ENCODE peak calls at places on chromosomes 2 and 18, in eight cellular contexts. H is pancreas, J is sigmoid colon, Y is transverse colon, S is tibial artery, G is colonic mucosa, C is PC-3, D is SK-N-SH. Q is an unnamed sample.

GRCh38 chr2:111005307-111005706 is 115.4 kb upstream of the BCL2L11 start:
- DNase-seq in H (no peak), J (no peak), Y (no peak), S (no peak), G (no peak), C (no peak), D (no peak), Q (no peak)

GRCh38 chr2:219983836-219984235 is 356.4 kb downstream of the SLC4A3 start:
- DNase-seq in H (no peak), J (no peak), Y (no peak), S (no peak), G (no peak), C (no peak), D (no peak), Q (no peak)

GRCh38 chr2:184579226-184579625 is 19.1 kb upstream of the ZNF804A start:
- DNase-seq in H (no peak), J (no peak), Y (no peak), S (no peak), G (no peak), C (no peak), D (no peak), Q (no peak)

GRCh38 chr18:58194028-58194427 is 150.0 kb downstream of the NEDD4L start:
- DNase-seq in H (no peak), J (no peak), Y (no peak), S (no peak), G (peak; percentile 23), C (peak; percentile 6), D (peak; percentile 57), Q (peak; percentile 40)

GRCh38 chr2:204010611-204011560 is 74.3 kb downstream of the ICOS start:
- DNase-seq in H (no peak), J (no peak), Y (no peak), S (no peak), G (no peak), C (peak; percentile 41), D (no peak), Q (no peak)

GRCh38 chr2:201532686-201533304 is 81.3 kb downstream of the STRADB start:
- DNase-seq in H (no peak), J (no peak), Y (no peak), S (no peak), G (no peak), C (peak; percentile 95), D (no peak), Q (no peak)

GRCh38 chr2:169693344-169693743 is 861 bp downstream of the CFAP210 start:
- DNase-seq in H (no peak), J (no peak), Y (no peak), S (no peak), G (no peak), C (peak; percentile 19), D (peak; percentile 64), Q (no peak)

GRCh38 chr2:37623971-37624897 is 47.2 kb downstream of the CDC42EP3 start:
- DNase-seq in H (no peak), J (no peak), Y (no peak), S (no peak), G (no peak), C (peak; percentile 52), D (no peak), Q (no peak)

GRCh38 chr18:8469793-8470192 is 139.4 kb upstream of the RAB12 start:
- DNase-seq in H (no peak), J (no peak), Y (no peak), S (no peak), G (no peak), C (no peak), D (no peak), Q (no peak)

GRCh38 chr2:25558262-25558661 is 115.1 kb downstream of the DTNB start:
- DNase-seq in H (no peak), J (no peak), Y (no peak), S (no peak), G (no peak), C (peak; percentile 62), D (no peak), Q (no peak)

GRCh38 chr2:192952254-192952653 is 757.5 kb upstream of the TMEFF2 start:
- DNase-seq in H (no peak), J (no peak), Y (no peak), S (no peak), G (no peak), C (no peak), D (no peak), Q (no peak)

GRCh38 chr2:192194866-192195547 is at the start of gene TMEFF2:
- DNase-seq in H (peak; percentile 83), J (peak; percentile 74), Y (peak; percentile 16), S (peak; percentile 66), G (peak; percentile 44), C (peak; percentile 43), D (peak; percentile 98), Q (peak; percentile 49)

GRCh38 chr2:12131975-12132374 is 385.5 kb downstream of the LPIN1 start:
- DNase-seq in H (no peak), J (no peak), Y (no peak), S (no peak), G (no peak), C (peak; percentile 24), D (no peak), Q (no peak)

GRCh38 chr2:224173210-224173609 is 134.1 kb upstream of the SERPINE2 start:
- DNase-seq in H (no peak), J (no peak), Y (no peak), S (no peak), G (no peak), C (no peak), D (no peak), Q (no peak)

GRCh38 chr2:239919779-239920545 is 105.2 kb downstream of the NDUFA10 start:
- DNase-seq in H (no peak), J (no peak), Y (no peak), S (no peak), G (no peak), C (no peak), D (no peak), Q (no peak)

GRCh38 chr2:239917957-239918481 is 107.1 kb downstream of the NDUFA10 start:
- DNase-seq in H (no peak), J (no peak), Y (no peak), S (peak; percentile 25), G (peak; percentile 6), C (no peak), D (no peak), Q (no peak)

GRCh38 chr2:239920616-239921365 is 104.4 kb downstream of the NDUFA10 start:
- DNase-seq in H (no peak), J (no peak), Y (no peak), S (peak; percentile 48), G (peak; percentile 9), C (no peak), D (no peak), Q (no peak)

GRCh38 chr2:239918749-239919148 is 106.4 kb downstream of the NDUFA10 start:
- DNase-seq in H (no peak), J (no peak), Y (no peak), S (no peak), G (peak; percentile 6), C (no peak), D (no peak), Q (no peak)

DNA sequence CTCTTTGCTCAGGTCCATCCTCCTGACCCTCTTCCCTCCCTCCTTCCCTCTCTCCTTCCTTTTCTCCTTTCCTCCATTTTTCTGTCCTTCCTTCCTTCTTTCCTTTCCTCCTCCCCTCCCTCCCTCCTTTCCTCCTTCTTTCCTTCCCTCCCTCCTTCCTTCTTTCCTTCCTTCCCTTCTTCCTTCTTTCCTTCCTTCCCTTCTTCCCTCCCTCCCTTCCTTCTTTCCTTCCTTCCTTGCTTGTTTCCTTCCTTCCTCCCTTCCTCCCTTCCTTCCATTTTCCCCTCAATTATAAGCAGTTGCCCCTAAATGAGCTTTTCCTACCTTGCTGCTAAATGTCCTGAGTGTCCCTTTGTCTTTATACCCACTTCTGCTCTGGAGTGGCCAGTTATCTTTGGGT is 103.3 kb downstream of the NDUFA10 start:
- DNase-seq in H (no peak), J (no peak), Y (no peak), S (no peak), G (no peak), C (no peak), D (no peak), Q (no peak)
- H3K9me3 ChIP-seq in H (no peaks in the 10 kb centered on the region), J (peaks cover 6% of the 10 kb centered on the region), Y (peaks cover 11% of the 10 kb centered on the region), S (peaks cover 5% of the 10 kb centered on the region), G (no peaks in the 10 kb centered on the region), C (peaks cover 9% of the 10 kb centered on the region), D (no peaks in the 10 kb centered on the region), Q (peaks cover 6% of the 10 kb centered on the region)

GRCh38 chr2:95390881-95391321 is 11.6 kb upstream of the FAHD2A start:
- DNase-seq in H (peak; percentile 69), J (peak; percentile 45), Y (no peak), S (peak; percentile 49), G (no peak), C (no peak), D (no peak), Q (no peak)

GRCh38 chr2:95391641-95392310 is 10.7 kb upstream of the FAHD2A start:
- DNase-seq in H (peak; percentile 90), J (peak; percentile 50), Y (no peak), S (peak; percentile 58), G (no peak), C (no peak), D (no peak), Q (peak; percentile 78)

GRCh38 chr2:95388878-95389255 is 13.6 kb upstream of the FAHD2A start:
- DNase-seq in H (no peak), J (no peak), Y (no peak), S (no peak), G (no peak), C (no peak), D (no peak), Q (no peak)

GRCh38 chr2:95389256-95390119 is 13.0 kb upstream of the FAHD2A start:
- DNase-seq in H (no peak), J (peak; percentile 81), Y (peak; percentile 76), S (peak; percentile 79), G (peak; percentile 53), C (peak; percentile 66), D (peak; percentile 86), Q (peak; percentile 67)

DNA sequence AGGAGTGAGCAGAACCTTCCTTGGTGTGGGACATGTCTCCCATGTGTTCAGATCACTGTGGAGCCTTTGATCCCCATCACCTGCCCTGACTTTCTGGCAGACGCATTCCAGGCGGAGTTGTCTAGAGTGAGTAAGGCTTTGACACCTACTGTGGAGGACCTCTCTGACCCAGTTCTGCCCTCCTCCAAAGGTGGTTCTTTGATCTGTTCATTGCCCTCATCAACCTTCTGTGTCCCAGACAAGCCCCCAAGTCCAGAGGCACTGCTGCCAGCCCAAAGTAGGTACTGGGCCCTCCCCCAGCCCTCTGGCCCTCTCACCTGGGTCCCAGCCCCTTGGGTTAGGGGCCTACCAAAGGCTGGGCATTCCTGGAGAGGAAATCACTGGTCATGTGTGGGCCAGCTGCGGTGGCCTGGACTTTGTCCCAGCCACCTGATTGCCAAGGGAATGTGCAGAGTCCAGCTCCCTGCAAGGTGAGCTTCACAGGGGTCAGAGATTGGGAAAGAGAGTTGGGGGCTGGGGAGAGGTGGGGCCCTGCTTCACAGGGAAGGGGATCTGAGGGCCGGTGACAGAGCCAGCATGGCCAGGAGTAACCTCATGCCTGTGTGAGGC is 12.1 kb upstream of the FAHD2A start:
- DNase-seq in H (peak; percentile 44), J (peak; percentile 47), Y (peak; percentile 30), S (no peak), G (no peak), C (no peak), D (no peak), Q (no peak)
- H3K4me1 ChIP-seq in H (peaks cover 18% of the 10 kb centered on the region), J (peaks cover 8% of the 10 kb centered on the region), Y (peaks cover 11% of the 10 kb centered on the region), S (no peaks in the 10 kb centered on the region), G (peaks cover 6% of the 10 kb centered on the region), C (no peaks in the 10 kb centered on the region), D (no peaks in the 10 kb centered on the region), Q (peaks cover 21% of the 10 kb centered on the region)

GRCh38 chr18:71209944-71210343 is 921.1 kb downstream of the SOCS6 start:
- DNase-seq in H (no peak), J (no peak), Y (no peak), S (no peak), G (no peak), C (peak; percentile 7), D (no peak), Q (no peak)
- H3K9me3 ChIP-seq in H (no peaks in the 10 kb centered on the region), J (no peaks in the 10 kb centered on the region), Y (no peaks in the 10 kb centered on the region), S (no peaks in the 10 kb centered on the region), G (no peaks in the 10 kb centered on the region), C (no peaks in the 10 kb centered on the region), D (no peaks in the 10 kb centered on the region), Q (no peaks in the 10 kb centered on the region)

GRCh38 chr2:101751875-101752619 is 54.5 kb downstream of the MAP4K4 start:
- DNase-seq in H (no peak), J (no peak), Y (no peak), S (no peak), G (no peak), C (no peak), D (no peak), Q (no peak)
- H3K4me1 ChIP-seq in H (peaks cover 29% of the 10 kb centered on the region), J (peaks cover 58% of the 10 kb centered on the region), Y (peaks cover 35% of the 10 kb centered on the region), S (peaks cover 51% of the 10 kb centered on the region), G (no peaks in the 10 kb centered on the region), C (peaks cover 57% of the 10 kb centered on the region), D (peaks cover 28% of the 10 kb centered on the region), Q (peaks cover 23% of the 10 kb centered on the region)